ENCODE peak calls at places on chromosome 18, in nine cellular contexts. J is SJSA1, W is GM12864, H is astrocyte, C is choroid plexus epithelial cell, K is HAP-1, O is lower lobe of right lung, X is PC-3, A is colonic mucosa. M is an unnamed sample.
A peak's percentile ranks its signal among the peaks of the same experiment; 100 is the strongest.

GRCh38 chr18:2112435-2113045 is 458.8 kb downstream of the METTL4 start:
- DNase-seq in W (no peak), A (no peak), H (peak; percentile 26), C (peak; percentile 8), X (peak; percentile 81), O (no peak), J (peak; percentile 29), K (no peak), M (no peak)

GRCh38 chr18:62509779-62510178 is 13.0 kb upstream of the ZCCHC2 start:
- DNase-seq in A (no peak), C (no peak), K (no peak), O (no peak), W (no peak), H (no peak), J (no peak), X (no peak), M (no peak)

GRCh38 chr18:49016648-49017539 is 66.1 kb upstream of the SMAD7 start:
- DNase-seq in A (peak; percentile 18), X (peak; percentile 62), J (peak; percentile 96), K (no peak), W (no peak), O (peak; percentile 56), H (peak; percentile 90), C (peak; percentile 88), M (peak; percentile 83)

GRCh38 chr18:10401489-10401888 is 52.9 kb upstream of the APCDD1 start:
- DNase-seq in O (no peak), H (peak; percentile 67), X (no peak), W (no peak), J (no peak), C (no peak), K (no peak), A (no peak), M (no peak)

GRCh38 chr18:3579701-3580100 is 129.7 kb downstream of the TGIF1 start:
- DNase-seq in C (peak; percentile 97), W (no peak), K (no peak), O (no peak), X (peak; percentile 58), A (no peak), H (peak; percentile 98), J (peak; percentile 51), M (peak; percentile 92)

GRCh38 chr18:23992119-23992940 is 22.2 kb upstream of the TTC39C start:
- DNase-seq in X (peak; percentile 91), C (no peak), O (peak; percentile 60), J (peak; percentile 65), K (no peak), W (no peak), A (no peak), H (peak; percentile 76), M (no peak)

GRCh38 chr18:24427484-24427883 is 1.0 kb downstream of the IMPACT start:
- DNase-seq in W (no peak), K (no peak), C (peak; percentile 55), J (no peak), H (peak; percentile 6), X (peak; percentile 11), A (no peak), O (no peak), M (peak; percentile 16)

GRCh38 chr18:49617846-49618245 is 56.0 kb downstream of the LIPG start:
- DNase-seq in K (no peak), J (no peak), C (no peak), H (no peak), O (no peak), W (no peak), A (no peak), X (no peak), M (no peak)

GRCh38 chr18:4842287-4842686 is 354.8 kb downstream of the AKAIN1 start:
- DNase-seq in X (no peak), O (no peak), K (no peak), A (no peak), H (no peak), C (no peak), W (no peak), J (no peak), M (no peak)

GRCh38 chr18:58004317-58004716 is 39.7 kb upstream of the NEDD4L start:
- DNase-seq in C (peak; percentile 79), A (no peak), O (no peak), H (peak; percentile 88), X (peak; percentile 92), J (peak; percentile 85), W (no peak), K (no peak), M (peak; percentile 23)

GRCh38 chr18:598053-598665 is 1.4 kb downstream of the CLUL1 start:
- DNase-seq in X (no peak), H (no peak), W (no peak), A (no peak), O (no peak), J (peak; percentile 46), C (no peak), K (no peak), M (no peak)

GRCh38 chr18:9721893-9722515 is 13.9 kb downstream of the RAB31 start:
- DNase-seq in A (no peak), C (no peak), W (no peak), K (no peak), X (no peak), H (no peak), J (no peak), O (no peak), M (no peak)

GRCh38 chr18:79780547-79780946 is 17.2 kb upstream of the KCNG2 start:
- DNase-seq in H (no peak), W (no peak), J (no peak), C (no peak), X (no peak), O (no peak), A (no peak), K (no peak), M (no peak)

GRCh38 chr18:7856733-7857132 is 289.6 kb downstream of the PTPRM start:
- DNase-seq in A (no peak), W (no peak), K (no peak), J (no peak), H (peak; percentile 67), X (peak; percentile 19), O (no peak), C (peak; percentile 22), M (peak; percentile 73)

GRCh38 chr18:34461266-34461665 is 236.6 kb upstream of the NOL4 start:
- DNase-seq in K (no peak), J (no peak), X (no peak), C (no peak), A (no peak), H (no peak), O (no peak), W (no peak), M (no peak)
- H3K4me3 ChIP-seq in K (no peak overlapping the region), J (no peak overlapping the region), X (no peak overlapping the region), C (no peak overlapping the region), A (no peak overlapping the region), H (no peak overlapping the region), O (no peak overlapping the region), W (no peak overlapping the region), M (no peak overlapping the region)

GRCh38 chr18:43116699-43117294 is 1.3 kb upstream of the RIT2 start:
- DNase-seq in H (no peak), A (no peak), W (no peak), K (no peak), J (no peak), C (no peak), O (no peak), X (no peak), M (no peak)
- H3K4me3 ChIP-seq in H (no peak overlapping the region), A (no peak overlapping the region), W (no peak overlapping the region), K (no peak overlapping the region), J (no peak overlapping the region), C (no peak overlapping the region), O (no peak overlapping the region), X (no peak overlapping the region), M (no peak overlapping the region)

DNA sequence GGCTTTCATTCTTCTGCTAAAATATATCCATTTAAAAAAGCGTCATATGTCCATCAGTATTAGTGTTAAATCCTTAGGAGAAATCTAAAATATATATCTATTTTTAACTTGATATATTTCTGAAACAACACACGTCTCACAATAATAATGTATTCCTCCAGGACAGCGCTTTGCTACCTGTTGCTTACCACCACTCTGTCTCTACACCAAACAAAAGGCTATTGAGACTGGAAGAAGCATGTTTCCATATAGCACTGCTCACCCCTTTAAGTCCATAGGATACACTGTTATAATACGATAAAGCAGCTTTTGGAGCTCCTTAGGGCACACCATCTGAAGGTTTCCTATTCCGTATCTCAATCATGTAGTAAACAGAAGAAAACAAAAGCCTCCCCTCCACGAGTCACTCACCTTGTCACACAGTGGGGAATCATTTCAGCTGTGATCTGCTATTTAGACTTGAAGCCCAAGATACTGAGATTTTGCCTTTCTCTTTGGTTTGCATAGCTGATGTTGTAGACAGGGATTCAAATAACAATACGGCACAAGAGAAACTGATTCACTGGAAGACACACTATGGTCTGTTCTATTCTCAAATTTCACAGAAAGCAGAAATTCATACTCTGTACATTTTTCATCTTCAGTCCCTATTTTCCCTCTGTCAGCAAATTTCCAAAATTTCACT is 187.3 kb downstream of the TCF4 start:
- DNase-seq in C (peak; percentile 55), X (no peak), H (peak; percentile 39), K (no peak), A (no peak), J (peak; percentile 52), W (no peak), O (no peak), M (no peak)
- H3K4me3 ChIP-seq in C (peak overlapping the region; percentile 32), X (no peak overlapping the region), H (peak overlapping the region; percentile 61), K (no peak overlapping the region), A (no peak overlapping the region), J (peak overlapping the region; percentile 22), W (no peak overlapping the region), O (peak overlapping the region; percentile 36), M (no peak overlapping the region)

GRCh38 chr18:36496022-36496421 is 198.5 kb downstream of the FHOD3 start:
- DNase-seq in C (no peak), K (no peak), A (no peak), W (no peak), O (no peak), H (no peak), X (no peak), J (no peak), M (no peak)

GRCh38 chr18:36490907-36491306 is 193.4 kb downstream of the FHOD3 start:
- DNase-seq in X (no peak), O (no peak), J (no peak), W (no peak), A (no peak), H (no peak), C (no peak), K (no peak), M (no peak)

GRCh38 chr18:36492604-36493329 is 195.3 kb downstream of the FHOD3 start:
- DNase-seq in O (no peak), J (no peak), H (no peak), C (no peak), A (no peak), X (peak; percentile 20), W (no peak), K (no peak), M (no peak)

DNA sequence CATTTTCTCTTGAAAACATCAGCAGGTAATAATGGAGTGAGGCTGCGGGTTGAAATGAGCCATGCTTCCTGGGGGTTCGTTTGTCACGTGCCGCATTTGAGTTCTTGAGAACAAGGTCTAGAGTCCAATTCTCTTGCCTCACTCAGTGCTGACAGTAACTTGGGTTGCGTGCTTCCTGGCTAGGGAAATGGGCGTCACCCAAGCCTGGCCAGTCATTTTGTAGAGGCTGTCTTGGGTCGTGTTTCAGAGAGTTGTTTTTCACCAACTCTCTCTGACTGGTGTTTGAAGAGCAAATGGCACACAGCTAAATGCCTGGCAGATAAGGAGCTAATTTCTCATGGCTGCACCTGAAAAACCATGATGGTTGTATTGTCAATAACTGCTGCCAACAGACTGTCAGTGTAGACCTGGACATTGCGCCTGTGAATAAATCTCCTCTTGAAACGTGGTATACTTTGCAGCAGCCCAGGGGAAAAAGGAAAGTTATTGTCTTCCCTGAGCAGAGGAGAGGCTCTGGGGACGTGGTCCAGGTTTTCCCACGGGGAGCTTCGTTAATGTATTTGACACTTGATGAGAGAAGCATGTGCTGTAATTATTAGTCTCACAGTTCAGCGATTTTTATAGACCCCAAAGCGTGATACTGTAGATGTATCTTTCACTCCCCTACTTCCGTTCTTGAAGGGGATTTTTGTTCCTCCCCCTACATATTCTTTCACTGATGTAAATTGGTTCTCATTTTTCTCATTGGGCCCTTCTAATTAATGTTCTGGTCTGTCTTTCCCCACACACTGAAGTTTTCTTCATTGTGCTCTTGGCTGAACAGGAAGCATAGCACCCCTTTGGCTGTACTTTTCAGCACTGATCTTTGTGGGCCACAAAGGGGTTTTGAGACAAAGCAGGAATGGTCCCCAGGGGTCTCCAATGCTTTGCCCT is 196.1 kb downstream of the FHOD3 start:
- DNase-seq in H (no peak), C (peak; percentile 21), O (no peak), J (no peak), X (no peak), A (peak; percentile 38), W (no peak), K (no peak), M (no peak)
- H3K4me3 ChIP-seq in H (no peak overlapping the region), C (no peak overlapping the region), O (no peak overlapping the region), J (no peak overlapping the region), X (no peak overlapping the region), A (no peak overlapping the region), W (no peak overlapping the region), K (no peak overlapping the region), M (no peak overlapping the region)

M was measured in brain microvascular endothelial cell.